ENCODE peak calls at places on chromosomes 7 and 10, in eight cellular contexts. One of them, this sample, is unnamed.
A peak's percentile ranks its signal among the peaks of the same experiment; 100 is the strongest.

GRCh38 chr7:2049111-2049781 is 183.5 kb downstream of the MAD1L1 start:
- DNase-seq in adrenal gland: no peak
- DNase-seq in SJSA1: no peak
- DNase-seq in HTR-8/SVneo: no peak
- DNase-seq in colonic mucosa: no peak
- DNase-seq in aorta: peak; percentile 25
- DNase-seq in neural crest cell: no peak
- DNase-seq in GM13977: no peak
- DNase-seq in this sample: no peak

GRCh38 chr7:14207154-14207553 is 217.7 kb upstream of the ETV1 start:
- DNase-seq in colonic mucosa: no peak
- DNase-seq in HTR-8/SVneo: no peak
- DNase-seq in SJSA1: no peak
- DNase-seq in aorta: no peak
- DNase-seq in adrenal gland: no peak
- DNase-seq in GM13977: no peak
- DNase-seq in neural crest cell: no peak
- DNase-seq in this sample: no peak

GRCh38 chr7:138519061-138519798 is 59.2 kb downstream of the TRIM24 start:
- DNase-seq in SJSA1: no peak
- DNase-seq in GM13977: no peak
- DNase-seq in colonic mucosa: no peak
- DNase-seq in aorta: no peak
- DNase-seq in adrenal gland: no peak
- DNase-seq in HTR-8/SVneo: no peak
- DNase-seq in neural crest cell: no peak
- DNase-seq in this sample: no peak

GRCh38 chr10:130425169-130425568 is 289.0 kb downstream of the GLRX3 start:
- DNase-seq in aorta: no peak
- DNase-seq in SJSA1: no peak
- DNase-seq in neural crest cell: no peak
- DNase-seq in adrenal gland: no peak
- DNase-seq in HTR-8/SVneo: no peak
- DNase-seq in colonic mucosa: no peak
- DNase-seq in GM13977: no peak
- DNase-seq in this sample: no peak

GRCh38 chr10:49488056-49488455 is 50.9 kb downstream of the ERCC6 start:
- DNase-seq in SJSA1: no peak
- DNase-seq in HTR-8/SVneo: no peak
- DNase-seq in colonic mucosa: no peak
- DNase-seq in GM13977: no peak
- DNase-seq in adrenal gland: peak; percentile 78
- DNase-seq in neural crest cell: no peak
- DNase-seq in aorta: no peak
- DNase-seq in this sample: peak; percentile 3

GRCh38 chr7:92836489-92837213 is at the start of gene CDK6:
- DNase-seq in neural crest cell: peak; percentile 47
- DNase-seq in SJSA1: peak; percentile 45
- DNase-seq in aorta: peak; percentile 77
- DNase-seq in adrenal gland: peak; percentile 65
- DNase-seq in HTR-8/SVneo: peak; percentile 37
- DNase-seq in GM13977: peak; percentile 83
- DNase-seq in colonic mucosa: peak; percentile 76
- DNase-seq in this sample: peak; percentile 63

GRCh38 chr7:131556055-131556911 is at the start of gene PODXL:
- DNase-seq in SJSA1: peak; percentile 59
- DNase-seq in neural crest cell: peak; percentile 55
- DNase-seq in colonic mucosa: peak; percentile 68
- DNase-seq in GM13977: peak; percentile 93
- DNase-seq in aorta: peak; percentile 82
- DNase-seq in HTR-8/SVneo: peak; percentile 73
- DNase-seq in adrenal gland: peak; percentile 70
- DNase-seq in this sample: peak; percentile 74

GRCh38 chr7:47444376-47445098 is 137.4 kb downstream of the TNS3 start:
- DNase-seq in neural crest cell: no peak
- DNase-seq in adrenal gland: peak; percentile 78
- DNase-seq in SJSA1: no peak
- DNase-seq in GM13977: peak; percentile 55
- DNase-seq in aorta: no peak
- DNase-seq in HTR-8/SVneo: peak; percentile 41
- DNase-seq in colonic mucosa: no peak
- DNase-seq in this sample: peak; percentile 60

GRCh38 chr10:99297033-99297432 is 32.1 kb upstream of the CNNM1 start:
- DNase-seq in HTR-8/SVneo: no peak
- DNase-seq in SJSA1: no peak
- DNase-seq in adrenal gland: no peak
- DNase-seq in colonic mucosa: no peak
- DNase-seq in neural crest cell: no peak
- DNase-seq in aorta: no peak
- DNase-seq in GM13977: no peak
- DNase-seq in this sample: no peak

GRCh38 chr7:24492576-24492975 is 80.7 kb upstream of the PALS2 start:
- DNase-seq in adrenal gland: no peak
- DNase-seq in neural crest cell: no peak
- DNase-seq in aorta: no peak
- DNase-seq in HTR-8/SVneo: no peak
- DNase-seq in colonic mucosa: no peak
- DNase-seq in SJSA1: no peak
- DNase-seq in GM13977: no peak
- DNase-seq in this sample: no peak

GRCh38 chr10:43453266-43453831 is 16.4 kb downstream of the ZNF487 start:
- DNase-seq in aorta: no peak
- DNase-seq in colonic mucosa: no peak
- DNase-seq in neural crest cell: no peak
- DNase-seq in HTR-8/SVneo: no peak
- DNase-seq in adrenal gland: no peak
- DNase-seq in GM13977: peak; percentile 61
- DNase-seq in SJSA1: no peak
- DNase-seq in this sample: no peak

GRCh38 chr10:116742367-116743265 is at the start of gene HSPA12A:
- DNase-seq in neural crest cell: peak; percentile 71
- DNase-seq in HTR-8/SVneo: peak; percentile 50
- DNase-seq in colonic mucosa: peak; percentile 78
- DNase-seq in aorta: peak; percentile 91
- DNase-seq in adrenal gland: peak; percentile 88
- DNase-seq in GM13977: peak; percentile 91
- DNase-seq in SJSA1: peak; percentile 82
- DNase-seq in this sample: peak; percentile 38

GRCh38 chr10:29102233-29102632 is 186.6 kb upstream of the LYZL1 start:
- DNase-seq in neural crest cell: no peak
- DNase-seq in colonic mucosa: no peak
- DNase-seq in aorta: no peak
- DNase-seq in adrenal gland: no peak
- DNase-seq in HTR-8/SVneo: peak; percentile 10
- DNase-seq in SJSA1: peak; percentile 11
- DNase-seq in GM13977: no peak
- DNase-seq in this sample: peak; percentile 14

GRCh38 chr7:7640221-7641128 is at the start of gene UMAD1:
- DNase-seq in HTR-8/SVneo: peak; percentile 99
- DNase-seq in colonic mucosa: peak; percentile 99
- DNase-seq in neural crest cell: peak; percentile 85
- DNase-seq in adrenal gland: peak; percentile 100
- DNase-seq in GM13977: peak; percentile 90
- DNase-seq in aorta: peak; percentile 99
- DNase-seq in SJSA1: peak; percentile 96
- DNase-seq in this sample: peak; percentile 98

GRCh38 chr7:73824986-73825385 is 5.8 kb upstream of the CLDN4 start:
- DNase-seq in colonic mucosa: no peak
- DNase-seq in adrenal gland: peak; percentile 33
- DNase-seq in SJSA1: no peak
- DNase-seq in GM13977: no peak
- DNase-seq in neural crest cell: no peak
- DNase-seq in HTR-8/SVneo: no peak
- DNase-seq in aorta: no peak
- DNase-seq in this sample: no peak

GRCh38 chr7:1695800-1696454 is 25.9 kb downstream of the ELFN1 start:
- DNase-seq in aorta: peak; percentile 40
- DNase-seq in GM13977: no peak
- DNase-seq in SJSA1: no peak
- DNase-seq in neural crest cell: no peak
- DNase-seq in HTR-8/SVneo: no peak
- DNase-seq in adrenal gland: peak; percentile 25
- DNase-seq in colonic mucosa: no peak
- DNase-seq in this sample: no peak

GRCh38 chr10:112771733-112772132 is 178.3 kb upstream of the TCF7L2 start:
- DNase-seq in colonic mucosa: no peak
- DNase-seq in neural crest cell: no peak
- DNase-seq in HTR-8/SVneo: no peak
- DNase-seq in GM13977: no peak
- DNase-seq in aorta: no peak
- DNase-seq in adrenal gland: no peak
- DNase-seq in SJSA1: no peak
- DNase-seq in this sample: no peak

GRCh38 chr10:5735119-5735518 is 50.5 kb downstream of the TASOR2 start:
- DNase-seq in aorta: no peak
- DNase-seq in adrenal gland: no peak
- DNase-seq in colonic mucosa: no peak
- DNase-seq in HTR-8/SVneo: no peak
- DNase-seq in SJSA1: no peak
- DNase-seq in GM13977: no peak
- DNase-seq in neural crest cell: no peak
- DNase-seq in this sample: no peak

GRCh38 chr7:28330384-28331070 is 81.8 kb upstream of the CREB5 start:
- DNase-seq in aorta: no peak
- DNase-seq in adrenal gland: no peak
- DNase-seq in SJSA1: no peak
- DNase-seq in neural crest cell: no peak
- DNase-seq in colonic mucosa: no peak
- DNase-seq in HTR-8/SVneo: no peak
- DNase-seq in GM13977: no peak
- DNase-seq in this sample: no peak

GRCh38 chr10:128629111-128630096 is 503.2 kb upstream of the MKI67 start:
- DNase-seq in SJSA1: no peak
- DNase-seq in adrenal gland: no peak
- DNase-seq in aorta: no peak
- DNase-seq in GM13977: no peak
- DNase-seq in colonic mucosa: no peak
- DNase-seq in neural crest cell: no peak
- DNase-seq in HTR-8/SVneo: no peak
- DNase-seq in this sample: no peak

GRCh38 chr10:21514808-21515580 is 10.5 kb downstream of the SKIDA1 start:
- DNase-seq in adrenal gland: no peak
- DNase-seq in colonic mucosa: no peak
- DNase-seq in SJSA1: no peak
- DNase-seq in neural crest cell: no peak
- DNase-seq in aorta: no peak
- DNase-seq in GM13977: no peak
- DNase-seq in HTR-8/SVneo: no peak
- DNase-seq in this sample: no peak

GRCh38 chr7:68559518-68559917 is 1038.8 kb upstream of the AUTS2 start:
- DNase-seq in GM13977: no peak
- DNase-seq in SJSA1: no peak
- DNase-seq in neural crest cell: no peak
- DNase-seq in adrenal gland: no peak
- DNase-seq in colonic mucosa: no peak
- DNase-seq in HTR-8/SVneo: no peak
- DNase-seq in aorta: no peak
- DNase-seq in this sample: no peak